ENCODE peak calls at places on chromosomes 11 and 22, in ten cellular contexts. P is CD8-positive, alpha-beta T cell; V is fibroblast of mammary gland; G is glutamatergic neuron; X is stomach; C is MM.1S; W is WTC11; R is mucosa of descending colon; S is mesothelial cell of epicardium; F is fibroblast of lung. U is an unnamed sample.

GRCh38 chr22:29964777-29965176 is 81.8 kb downstream of the MTMR3 start:
- DNase-seq in V (no peak), C (no peak), W (no peak), R (no peak), G (no peak), S (no peak), F (no peak), P (no peak), X (no peak), U (no peak)

GRCh38 chr22:32311551-32312071 is 46.1 kb upstream of the RFPL3 start:
- DNase-seq in W (no peak), P (peak), S (no peak), V (no peak), G (peak), F (no peak), X (peak), C (no peak), R (no peak), U (no peak)

GRCh38 chr11:59255281-59255680 is 42.6 kb upstream of the MPEG1 start:
- DNase-seq in C (no peak), G (no peak), W (no peak), P (no peak), R (no peak), S (no peak), V (no peak), F (no peak), X (no peak), U (no peak)

GRCh38 chr11:65212226-65212801 is 30.6 kb downstream of the CAPN1 start:
- DNase-seq in C (no peak), S (no peak), G (no peak), V (no peak), X (no peak), F (no peak), W (peak), P (no peak), R (no peak), U (no peak)

GRCh38 chr22:43302462-43303109 is 40.6 kb downstream of the SCUBE1 start:
- DNase-seq in W (no peak), P (no peak), F (no peak), G (no peak), C (no peak), R (no peak), S (no peak), X (no peak), V (no peak), U (no peak)

GRCh38 chr11:1781593-1781975 is 17.9 kb upstream of the CTSD start:
- DNase-seq in S (no peak), X (no peak), F (no peak), V (no peak), R (no peak), P (no peak), C (no peak), W (no peak), G (no peak), U (no peak)

GRCh38 chr22:22576244-22576988 is 17.4 kb upstream of the PRAME start:
- DNase-seq in W (peak), S (peak), P (peak), C (peak), F (peak), X (peak), R (no peak), G (peak), V (peak), U (peak)

GRCh38 chr11:114132427-114132826 is 72.9 kb downstream of the ZBTB16 start:
- DNase-seq in C (no peak), W (no peak), R (no peak), F (no peak), X (no peak), P (no peak), G (no peak), S (no peak), V (peak), U (no peak)

GRCh38 chr11:80083561-80083960 is 642.7 kb upstream of the TENM4 start:
- DNase-seq in V (no peak), X (no peak), F (peak), S (no peak), R (no peak), G (no peak), W (no peak), P (no peak), C (no peak), U (no peak)

GRCh38 chr11:120651396-120651795 is 139.8 kb downstream of the GRIK4 start:
- DNase-seq in G (no peak), P (no peak), W (no peak), V (no peak), S (no peak), F (no peak), X (no peak), C (no peak), R (no peak), U (no peak)

GRCh38 chr11:134598368-134598767 is 186.3 kb upstream of the B3GAT1 start:
- DNase-seq in R (no peak), G (no peak), P (no peak), S (no peak), W (no peak), F (no peak), V (no peak), X (no peak), C (no peak), U (no peak)

GRCh38 chr11:66363805-66364535 is 7.6 kb downstream of the SLC29A2 start:
- DNase-seq in S (no peak), R (peak), P (peak), V (peak), W (peak), G (peak), C (peak), F (no peak), X (peak), U (peak)

GRCh38 chr22:17785185-17786184 is 11.2 kb upstream of the BID start:
- DNase-seq in X (peak), G (peak), F (no peak), P (peak), C (peak), W (peak), S (no peak), V (peak), R (peak), U (no peak)

GRCh38 chr11:116871248-116871647 is 33.8 kb upstream of the APOA1 start:
- DNase-seq in P (no peak), S (no peak), V (peak), W (no peak), X (no peak), G (no peak), C (no peak), F (peak), R (no peak), U (no peak)

GRCh38 chr11:115581871-115582639 is 77.8 kb upstream of the CADM1 start:
- DNase-seq in F (peak), R (no peak), X (no peak), S (no peak), P (no peak), V (no peak), C (no peak), W (peak), G (peak), U (no peak)

GRCh38 chr11:69841859-69842698 is 22.9 kb upstream of the FGF3 start:
- DNase-seq in S (no peak), F (no peak), C (peak), W (peak), G (no peak), V (peak), X (no peak), R (no peak), P (peak), U (peak)

GRCh38 chr11:89491141-89491690 is at the start of gene NOX4:
- DNase-seq in X (peak), W (peak), C (no peak), P (no peak), F (peak), S (peak), G (peak), V (peak), R (peak), U (no peak)

GRCh38 chr11:1471736-1472135 is 14.8 kb downstream of the MOB2 start:
- DNase-seq in C (no peak), R (peak), P (no peak), V (no peak), G (peak), W (no peak), S (no peak), X (no peak), F (no peak), U (no peak)

GRCh38 chr11:19995131-19995530 is 165.1 kb downstream of the DBX1 start:
- DNase-seq in X (no peak), W (no peak), R (no peak), G (no peak), V (peak), S (no peak), C (no peak), P (no peak), F (peak), U (no peak)

GRCh38 chr11:1943977-1944376 is 3.2 kb upstream of the MRPL23 start:
- DNase-seq in R (peak), S (peak), G (no peak), F (peak), C (no peak), V (peak), X (no peak), W (no peak), P (no peak), U (no peak)

GRCh38 chr11:1473786-1474185 is 12.8 kb downstream of the MOB2 start:
- DNase-seq in F (no peak), V (no peak), S (no peak), C (no peak), W (no peak), X (no peak), P (no peak), R (peak), G (no peak), U (no peak)

GRCh38 chr22:40479887-40480538 is 109.6 kb downstream of the SGSM3 start:
- DNase-seq in F (peak), R (no peak), W (no peak), X (no peak), V (peak), G (no peak), S (no peak), C (no peak), P (no peak), U (no peak)

GRCh38 chr22:40477683-40478348 is 107.4 kb downstream of the SGSM3 start:
- DNase-seq in P (no peak), G (no peak), C (no peak), V (no peak), S (no peak), F (peak), R (no peak), W (no peak), X (no peak), U (no peak)

GRCh38 chr22:40478456-40479125 is 108.2 kb downstream of the SGSM3 start:
- DNase-seq in C (no peak), W (no peak), P (no peak), R (no peak), X (no peak), V (no peak), G (no peak), S (no peak), F (no peak), U (no peak)

GRCh38 chr22:40480996-40481395 is 110.6 kb downstream of the SGSM3 start:
- DNase-seq in F (no peak), W (no peak), V (no peak), C (no peak), P (no peak), S (no peak), X (no peak), G (no peak), R (no peak), U (no peak)

DNA sequence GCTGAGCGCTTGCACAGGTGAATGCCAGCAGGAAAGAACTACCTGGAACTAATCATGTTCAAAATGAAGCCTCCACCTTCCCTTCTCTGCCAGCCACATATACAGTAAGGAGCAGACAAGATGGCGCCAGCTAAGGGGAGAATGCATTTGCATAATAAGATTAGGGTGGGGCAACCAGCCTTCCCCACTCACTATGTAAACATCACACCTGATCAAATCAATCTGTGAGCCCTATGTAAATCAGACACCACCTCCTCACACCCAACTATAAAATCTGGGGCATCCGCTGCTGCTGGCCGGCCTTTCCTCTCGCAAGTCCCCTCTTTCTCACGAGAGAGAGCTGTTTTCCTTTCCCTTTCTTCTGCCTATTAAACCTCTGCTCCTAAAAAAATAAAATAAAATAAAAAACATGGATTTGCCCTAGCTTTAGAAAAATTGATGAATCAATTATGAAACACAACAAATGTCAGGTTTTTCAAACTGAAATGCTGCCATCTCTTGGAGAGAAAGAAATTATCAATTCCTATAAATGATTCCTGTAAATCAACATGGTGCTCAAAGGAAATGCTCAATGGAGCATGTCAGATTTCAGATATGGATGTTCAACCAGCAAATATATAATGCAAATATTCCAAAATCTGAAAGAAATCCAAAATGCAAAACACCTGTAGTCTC is 108.9 kb downstream of the SGSM3 start:
- DNase-seq in V (no peak), S (no peak), W (no peak), P (no peak), G (no peak), F (no peak), C (no peak), X (no peak), R (no peak), U (no peak)
- TF ChIP-seq CTCF in V (no peak), S (no peak), W (no peak), P (no peak), G (no peak), F (no peak), C (peak), X (no peak), R (no peak), U (no peak)

DNA sequence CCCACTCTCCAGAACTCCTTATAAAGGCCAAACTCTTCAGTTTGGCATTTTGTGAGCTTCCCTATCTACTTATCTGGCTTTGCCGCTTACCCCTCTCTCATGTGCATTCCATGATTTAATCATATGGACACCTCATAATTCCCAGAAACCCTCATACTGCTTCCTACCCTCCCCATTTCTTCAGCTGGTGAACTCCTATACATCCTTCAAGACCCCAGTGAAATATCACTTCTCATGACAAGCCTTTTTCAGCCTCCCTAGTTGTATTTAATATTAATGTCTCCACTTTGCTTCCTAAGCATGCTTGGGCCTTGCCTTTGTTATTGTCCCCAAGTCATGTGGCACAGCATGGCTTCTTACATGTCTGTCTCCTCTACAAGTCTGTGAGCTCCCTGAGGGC is 13.7 kb upstream of the TSPAN18 start:
- DNase-seq in C (no peak), F (no peak), W (no peak), R (no peak), S (no peak), X (no peak), V (no peak), G (no peak), P (no peak), U (no peak)
- TF ChIP-seq CTCF in C (no peak), F (no peak), W (no peak), R (no peak), S (no peak), X (no peak), V (no peak), G (no peak), P (no peak), U (no peak)

DNA sequence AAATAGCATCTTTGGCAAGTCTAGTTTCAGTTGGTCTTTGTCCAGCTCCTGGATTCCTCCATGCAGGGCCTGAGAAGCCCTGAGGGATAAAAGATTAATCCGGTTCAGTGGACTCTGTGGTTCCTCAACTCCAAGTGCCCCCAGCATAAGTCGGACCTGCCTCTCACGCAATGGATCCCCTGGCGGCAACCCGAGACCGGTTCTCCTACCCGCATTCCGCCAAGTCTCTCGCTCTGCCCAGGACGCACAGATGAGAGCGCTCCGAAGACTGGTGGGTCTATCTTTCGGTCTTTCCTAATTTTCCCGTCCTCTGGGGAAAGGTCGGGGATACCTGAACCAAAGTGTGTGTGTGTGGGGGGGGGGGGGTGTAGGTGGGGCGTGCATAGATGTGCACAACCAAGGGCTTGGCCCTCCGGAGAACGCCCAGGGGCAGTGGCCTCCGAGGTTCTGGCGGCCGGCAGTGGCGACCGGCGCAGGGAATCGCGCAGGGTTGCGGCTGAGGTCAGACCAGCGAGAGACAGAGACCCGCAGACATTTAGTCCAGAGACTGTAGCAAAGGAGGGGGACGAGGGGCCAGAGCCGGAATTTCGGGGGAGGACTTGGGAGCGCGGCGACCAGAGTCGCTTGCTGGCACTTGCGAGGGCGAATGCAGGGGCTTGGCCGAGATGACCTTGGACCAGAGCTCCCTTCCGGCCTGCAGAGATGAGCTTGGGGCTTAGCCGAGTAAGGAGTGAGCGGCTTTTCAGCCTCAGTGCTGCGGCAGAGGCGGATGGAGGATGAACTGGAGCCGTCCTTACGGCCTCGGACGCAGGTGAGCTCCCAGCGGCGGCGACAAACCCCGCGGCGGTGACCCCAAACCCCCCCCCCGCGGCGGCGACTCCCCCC is 712 bp upstream of the SLC2A11 start:
- DNase-seq in V (peak), R (no peak), X (no peak), G (peak), W (peak), C (peak), F (peak), P (peak), S (no peak), U (peak)
- TF ChIP-seq CTCF in V (no peak), R (no peak), X (peak), G (no peak), W (no peak), C (peak), F (no peak), P (no peak), S (no peak), U (no peak)

GRCh38 chr22:19942071-19942885 is 660 bp upstream of the TXNRD2 start:
- DNase-seq in V (peak), C (peak), F (no peak), W (no peak), X (no peak), P (no peak), R (peak), G (no peak), S (no peak), U (peak)

GRCh38 chr22:19940536-19941364 is 822 bp upstream of the COMT start:
- DNase-seq in G (no peak), X (no peak), R (peak), W (no peak), C (no peak), F (no peak), P (no peak), V (no peak), S (no peak), U (no peak)

GRCh38 chr22:19942886-19943664 is 1.5 kb upstream of the TXNRD2 start:
- DNase-seq in X (no peak), W (no peak), C (no peak), R (peak), P (no peak), G (no peak), V (peak), F (peak), S (no peak), U (peak)

GRCh38 chr22:19941365-19942070 is at the start of the genes COMT and TXNRD2:
- DNase-seq in G (peak), X (peak), P (peak), C (peak), R (peak), F (peak), S (peak), V (peak), W (peak), U (peak)

GRCh38 chr22:19943665-19944026 is 2.0 kb upstream of the TXNRD2 start:
- DNase-seq in R (peak), W (no peak), X (no peak), P (no peak), S (no peak), V (peak), G (no peak), F (peak), C (peak), U (peak)
- TF ChIP-seq CTCF in R (no peak), W (no peak), X (no peak), P (no peak), S (no peak), V (peak), G (no peak), F (no peak), C (no peak), U (peak)

GRCh38 chr11:14193644-14194043 is 165.3 kb downstream of the RRAS2 start:
- DNase-seq in R (no peak), F (no peak), V (no peak), P (no peak), W (no peak), G (no peak), S (no peak), C (no peak), X (no peak), U (no peak)
- TF ChIP-seq CTCF in R (no peak), F (no peak), V (no peak), P (no peak), W (no peak), G (no peak), S (no peak), C (no peak), X (no peak), U (no peak)

GRCh38 chr22:28053871-28054621 is 135.0 kb upstream of the PITPNB start:
- DNase-seq in C (no peak), F (peak), G (no peak), W (no peak), V (peak), P (no peak), S (no peak), X (no peak), R (no peak), U (no peak)
- TF ChIP-seq CTCF in C (no peak), F (no peak), G (no peak), W (no peak), V (no peak), P (no peak), S (no peak), X (no peak), R (no peak), U (no peak)

DNA sequence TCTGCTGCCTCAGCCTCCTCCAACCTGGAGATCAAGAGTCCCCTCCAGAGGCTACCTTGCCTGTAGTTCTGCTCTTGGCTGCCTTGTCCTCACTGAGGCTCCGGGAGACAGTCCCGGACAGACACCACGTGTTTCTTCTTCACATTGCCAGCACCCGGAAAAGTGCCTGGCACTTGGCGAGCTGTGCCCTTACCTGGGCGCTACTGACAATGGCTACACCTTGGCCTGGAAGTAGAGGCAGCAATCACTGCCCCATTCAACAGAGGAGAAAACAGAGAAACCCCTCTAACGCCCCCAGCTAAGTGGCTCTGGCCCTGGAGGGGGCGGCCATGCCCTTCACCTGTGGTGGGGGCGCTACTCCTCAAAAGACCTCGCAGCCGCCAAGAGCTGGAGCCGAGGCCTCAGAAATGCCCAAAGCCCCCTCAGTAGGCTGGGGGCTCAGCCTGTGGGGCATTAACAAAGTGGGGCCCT is 3.0 kb upstream of the NAP1L4 start:
- DNase-seq in F (no peak), P (no peak), G (no peak), V (no peak), R (no peak), W (no peak), X (peak), S (no peak), C (no peak), U (no peak)
- TF ChIP-seq CTCF in F (no peak), P (no peak), G (no peak), V (no peak), R (no peak), W (no peak), X (no peak), S (no peak), C (no peak), U (no peak)

GRCh38 chr11:74311352-74311926 is at the start of gene P4HA3:
- DNase-seq in C (peak), P (peak), W (peak), G (peak), F (peak), R (peak), V (peak), X (peak), S (no peak), U (peak)
- TF ChIP-seq CTCF in C (no peak), P (no peak), W (no peak), G (no peak), F (no peak), R (no peak), V (no peak), X (no peak), S (no peak), U (no peak)

GRCh38 chr22:37068859-37069258 is 17.3 kb downstream of the KCTD17 start:
- DNase-seq in R (no peak), C (no peak), X (no peak), V (no peak), F (no peak), P (no peak), S (no peak), G (peak), W (peak), U (no peak)
- TF ChIP-seq CTCF in R (no peak), C (no peak), X (no peak), V (no peak), F (no peak), P (no peak), S (no peak), G (no peak), W (no peak), U (no peak)

U was measured in GM10248.